ENCODE peak calls at places on chromosomes 5 and 9, in seven cellular contexts. V, U, K, E, N, I and B are unnamed samples.

GRCh38 chr5:132265336-132266030 is 8.0 kb downstream of the PDLIM4 start:
- DNase-seq in V (no peak), U (peak), K (peak), E (no peak), N (peak), I (no peak), B (peak)

GRCh38 chr9:104872959-104873850 is 54.8 kb downstream of the ABCA1 start:
- DNase-seq in V (no peak), U (peak), K (peak), E (no peak), N (peak), I (no peak), B (no peak)

GRCh38 chr5:16774806-16775205 is 158.0 kb upstream of the RETREG1 start:
- DNase-seq in V (no peak), U (no peak), K (no peak), E (no peak), N (no peak), I (no peak), B (no peak)

GRCh38 chr9:120032639-120033038 is 547.3 kb downstream of the CDK5RAP2 start:
- DNase-seq in V (no peak), U (no peak), K (no peak), E (no peak), N (no peak), I (no peak), B (no peak)

GRCh38 chr5:181221105-181221791 is 1.8 kb upstream of the TRIM41 start:
- DNase-seq in V (peak), U (peak), K (no peak), E (no peak), N (no peak), I (no peak), B (no peak)

GRCh38 chr9:89631381-89631780 is 26.6 kb downstream of the GADD45G start:
- DNase-seq in V (no peak), U (no peak), K (no peak), E (no peak), N (no peak), I (no peak), B (no peak)

GRCh38 chr5:130243641-130244040 is 339.4 kb downstream of the CHSY3 start:
- DNase-seq in V (no peak), U (no peak), K (no peak), E (no peak), N (no peak), I (no peak), B (no peak)

GRCh38 chr9:27261517-27262211 is 35.3 kb downstream of the EQTN start:
- DNase-seq in V (no peak), U (no peak), K (no peak), E (no peak), N (peak), I (no peak), B (no peak)

GRCh38 chr9:112925058-112925641 is 34.5 kb upstream of the SLC46A2 start:
- DNase-seq in V (no peak), U (no peak), K (peak), E (no peak), N (peak), I (no peak), B (no peak)

GRCh38 chr9:130535818-130536521 is 43.4 kb upstream of the FUBP3 start:
- DNase-seq in V (no peak), U (peak), K (peak), E (no peak), N (peak), I (no peak), B (no peak)

GRCh38 chr5:168015506-168015905 is 275.9 kb upstream of the WWC1 start:
- DNase-seq in V (no peak), U (no peak), K (peak), E (no peak), N (no peak), I (no peak), B (no peak)

GRCh38 chr9:136862849-136863622 is 3.1 kb downstream of the EDF1 start:
- DNase-seq in V (no peak), U (no peak), K (no peak), E (no peak), N (no peak), I (no peak), B (no peak)

GRCh38 chr5:90131734-90132133 is 277.8 kb downstream of the CETN3 start:
- DNase-seq in V (no peak), U (no peak), K (peak), E (no peak), N (no peak), I (no peak), B (no peak)

GRCh38 chr5:181217111-181217804 is 5.8 kb upstream of the TRIM41 start:
- DNase-seq in V (peak), U (peak), K (peak), E (peak), N (peak), I (no peak), B (no peak)